ENCODE peak calls at places on chromosomes 5 and 9, in eight cellular contexts. Q is IMR-90; S is cardiac fibroblast; L is tibial artery; W is brain microvascular endothelial cell; V is Caco-2; N is CD8-positive, alpha-beta T cell; Z is AG04450. I is an unnamed sample.

GRCh38 chr9:103364753-103365152 is 369.6 kb downstream of the CYLC2 start:
- DNase-seq in S (peak), N (no peak), Q (no peak), Z (no peak), L (no peak), V (no peak), W (peak), I (peak)

GRCh38 chr9:4812872-4813271 is 20.1 kb downstream of the RCL1 start:
- DNase-seq in V (no peak), S (no peak), Z (no peak), Q (no peak), W (no peak), L (no peak), N (no peak), I (no peak)

GRCh38 chr5:36602711-36603321 is 3.6 kb upstream of the SLC1A3 start:
- DNase-seq in Q (no peak), S (no peak), Z (no peak), L (no peak), V (no peak), N (no peak), W (no peak), I (no peak)

GRCh38 chr5:127203818-127204217 is 86.8 kb upstream of the MEGF10 start:
- DNase-seq in L (no peak), S (peak), Z (no peak), N (no peak), W (peak), V (no peak), Q (peak), I (peak)

GRCh38 chr9:135951889-135952663 is 9.1 kb downstream of the UBAC1 start:
- DNase-seq in W (peak), Q (peak), Z (peak), S (peak), L (no peak), V (peak), N (no peak), I (no peak)

GRCh38 chr9:130444565-130445221 is at the start of gene ASS1:
- DNase-seq in L (peak), V (peak), N (no peak), W (no peak), Q (no peak), Z (no peak), S (peak), I (peak)

GRCh38 chr9:27165067-27165466 is 56.0 kb downstream of the TEK start:
- DNase-seq in N (no peak), Z (no peak), S (no peak), Q (peak), L (no peak), V (no peak), W (no peak), I (no peak)

GRCh38 chr9:114059047-114059803 is 18.9 kb downstream of the AMBP start:
- DNase-seq in N (peak), W (no peak), V (no peak), Q (no peak), L (peak), Z (no peak), S (peak), I (no peak)

GRCh38 chr9:125260564-125260963 is 1.1 kb upstream of the GAPVD1 start:
- DNase-seq in V (no peak), Z (no peak), L (no peak), Q (peak), S (no peak), W (no peak), N (no peak), I (no peak)

GRCh38 chr9:133727876-133728441 is 10.2 kb downstream of the SARDH start:
- DNase-seq in S (no peak), W (no peak), Z (no peak), N (peak), V (no peak), L (no peak), Q (no peak), I (no peak)

GRCh38 chr5:69136296-69136695 is 30.7 kb upstream of the CCNB1 start:
- DNase-seq in L (no peak), N (no peak), W (no peak), V (no peak), Q (no peak), Z (no peak), S (peak), I (no peak)

GRCh38 chr9:27184556-27185351 is 75.7 kb downstream of the TEK start:
- DNase-seq in S (peak), V (no peak), Q (no peak), W (peak), N (no peak), L (peak), Z (no peak), I (no peak)

GRCh38 chr9:120405134-120405533 is 174.8 kb downstream of the CDK5RAP2 start:
- DNase-seq in L (no peak), S (no peak), W (no peak), V (no peak), Q (no peak), N (no peak), Z (no peak), I (no peak)

GRCh38 chr5:170635706-170636105 is 131.9 kb downstream of the KCNIP1 start:
- DNase-seq in V (peak), Z (no peak), L (no peak), N (no peak), S (no peak), W (no peak), Q (no peak), I (no peak)

GRCh38 chr9:111389406-111389805 is 59.4 kb upstream of the OR2K2 start:
- DNase-seq in Q (no peak), S (no peak), N (no peak), Z (no peak), L (no peak), W (no peak), V (no peak), I (no peak)

GRCh38 chr5:45042283-45042682 is 233.5 kb downstream of the MRPS30 start:
- DNase-seq in N (no peak), Z (no peak), L (no peak), Q (no peak), S (no peak), W (no peak), V (no peak), I (no peak)

GRCh38 chr5:174571662-174572397 is 152.6 kb upstream of the MSX2 start:
- DNase-seq in N (no peak), Z (peak), Q (peak), W (peak), V (peak), L (peak), S (peak), I (peak)

GRCh38 chr5:155772009-155772662 is 554.8 kb upstream of the SGCD start:
- DNase-seq in Q (no peak), W (no peak), Z (no peak), L (no peak), N (no peak), V (no peak), S (no peak), I (no peak)

GRCh38 chr5:78527054-78527884 is 121.3 kb downstream of the LHFPL2 start:
- DNase-seq in V (no peak), Z (no peak), S (peak), L (peak), W (peak), Q (peak), N (no peak), I (no peak)

GRCh38 chr5:168822248-168822744 is 243.1 kb upstream of the PANK3 start:
- DNase-seq in N (no peak), S (no peak), W (no peak), Z (no peak), Q (no peak), V (no peak), L (no peak), I (no peak)

GRCh38 chr9:104527109-104527508 is at the start of gene OR13C4:
- DNase-seq in V (no peak), L (no peak), Z (no peak), Q (no peak), W (no peak), S (no peak), N (no peak), I (no peak)

GRCh38 chr5:71939452-71939932 is 167.8 kb upstream of the MAP1B start:
- DNase-seq in N (no peak), W (no peak), S (no peak), Q (no peak), Z (no peak), L (no peak), V (no peak), I (no peak)

GRCh38 chr5:157603333-157604190 is 28.0 kb upstream of the ADAM19 start:
- DNase-seq in N (peak), S (peak), Q (peak), W (peak), V (no peak), L (no peak), Z (peak), I (peak)

GRCh38 chr9:8868632-8869031 is 1069.1 kb upstream of the DMAC1 start:
- DNase-seq in N (no peak), S (no peak), W (peak), Q (no peak), Z (no peak), V (no peak), L (no peak), I (no peak)

GRCh38 chr9:76161103-76161502 is 233.1 kb downstream of the RFK start:
- DNase-seq in Q (peak), W (no peak), V (no peak), L (no peak), S (no peak), N (no peak), Z (no peak), I (no peak)

GRCh38 chr5:150112211-150113046 is 26.1 kb upstream of the CSF1R start:
- DNase-seq in S (peak), V (peak), Q (peak), N (no peak), L (peak), W (peak), Z (peak), I (no peak)

GRCh38 chr5:43036856-43037711 is 3.0 kb downstream of the ANXA2R start:
- DNase-seq in N (no peak), S (peak), Z (no peak), Q (peak), V (no peak), L (no peak), W (peak), I (peak)

GRCh38 chr5:177372534-177372896 is 11.7 kb upstream of the SLC34A1 start:
- DNase-seq in N (no peak), L (no peak), Z (no peak), S (no peak), V (no peak), Q (no peak), W (no peak), I (no peak)

GRCh38 chr9:129505270-129505881 is 115.5 kb downstream of the C9orf50 start:
- DNase-seq in S (no peak), Z (no peak), L (no peak), Q (no peak), N (no peak), W (no peak), V (no peak), I (no peak)

GRCh38 chr9:129383415-129384088 is 205.5 kb upstream of the IER5L start:
- DNase-seq in N (peak), W (peak), V (peak), S (peak), Z (no peak), L (peak), Q (peak), I (peak)

GRCh38 chr9:112753725-112754124 is 3.2 kb downstream of the SNX30 start:
- DNase-seq in S (peak), W (peak), Z (peak), N (no peak), Q (peak), V (no peak), L (no peak), I (peak)

GRCh38 chr9:131610231-131610761 is 65.0 kb downstream of the PRRT1B start:
- DNase-seq in L (peak), Z (peak), W (no peak), S (peak), V (no peak), N (no peak), Q (peak), I (no peak)

DNA sequence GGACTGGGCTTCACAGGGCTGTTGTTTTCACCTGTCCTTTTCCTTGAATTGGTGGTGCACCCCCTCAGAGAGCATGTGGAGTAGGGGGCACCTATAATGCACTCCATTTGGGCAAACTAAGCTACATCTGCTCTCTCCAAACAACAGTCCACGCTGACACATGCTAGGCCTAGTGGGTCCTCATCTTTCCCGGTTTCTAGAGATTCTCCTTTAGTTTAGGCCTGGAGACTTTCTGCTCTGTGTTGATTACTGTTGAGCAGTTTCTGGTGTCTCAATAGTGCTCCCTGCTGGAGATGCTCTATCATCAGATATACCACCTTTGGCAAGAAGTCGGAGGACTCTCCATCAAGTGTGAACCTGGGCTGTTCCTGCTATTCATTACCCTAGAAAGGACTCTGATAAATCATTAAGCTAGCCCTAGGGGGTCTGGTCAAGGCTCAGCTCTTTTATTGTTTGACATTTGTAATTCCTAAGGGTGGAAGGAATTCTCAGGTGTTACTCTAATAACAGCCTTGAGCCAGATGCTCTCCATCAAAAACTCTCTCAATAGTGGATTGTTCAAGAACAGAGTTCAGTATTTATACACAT is 64.0 kb upstream of the FYB1 start:
- DNase-seq in Q (peak), V (peak), S (peak), N (peak), W (peak), L (peak), Z (peak), I (peak)
- TF ChIP-seq CTCF in Q (peak), V (peak), S (peak), N (peak), W (peak), L (peak), Z (peak), I (peak)

GRCh38 chr5:132491368-132492364 is 1.1 kb upstream of the IRF1 start:
- DNase-seq in S (no peak), Z (no peak), N (peak), V (no peak), L (no peak), W (no peak), Q (no peak), I (no peak)

GRCh38 chr5:132489051-132489770 is 1.4 kb downstream of the IRF1 start:
- DNase-seq in Q (no peak), V (no peak), L (no peak), Z (no peak), N (peak), S (no peak), W (no peak), I (no peak)

GRCh38 chr5:132490484-132491367 is at the start of gene IRF1:
- DNase-seq in L (peak), Q (peak), Z (peak), V (peak), S (peak), W (peak), N (peak), I (peak)

GRCh38 chr5:132488590-132488989 is 2.0 kb downstream of the IRF1 start:
- DNase-seq in V (no peak), Q (no peak), Z (no peak), S (no peak), W (no peak), L (no peak), N (no peak), I (no peak)

DNA sequence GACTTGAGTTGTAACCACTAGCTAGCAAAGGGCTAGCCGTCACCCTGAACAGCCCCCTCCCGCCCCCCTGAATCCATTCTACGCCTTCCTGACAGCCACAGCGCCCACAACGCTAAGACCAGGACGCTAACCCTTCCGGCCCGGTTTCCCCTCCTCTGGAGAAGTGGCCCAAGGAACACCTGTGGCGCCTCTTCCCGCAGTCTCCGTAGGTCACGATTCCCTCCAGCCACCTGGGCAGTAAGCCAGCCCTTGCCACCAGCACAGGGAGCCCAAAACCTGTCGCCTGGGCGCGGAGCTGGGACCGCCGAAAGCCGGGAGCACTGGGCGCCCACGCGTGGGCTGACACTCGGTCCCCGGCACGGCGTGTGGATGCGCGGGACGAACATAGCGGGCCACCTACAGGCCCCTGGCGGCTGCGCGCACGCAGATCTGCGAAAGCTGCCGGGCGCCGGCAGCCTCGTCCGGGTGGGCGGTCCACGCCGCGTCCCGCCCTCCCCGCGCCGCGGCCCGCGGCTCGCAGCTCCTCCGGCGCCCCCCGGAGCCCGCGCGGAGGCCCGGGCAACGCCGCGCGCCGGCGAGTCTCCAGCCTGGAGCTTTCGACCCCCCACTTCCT is 596 bp downstream of the IRF1 start:
- DNase-seq in N (no peak), V (no peak), Q (peak), W (no peak), Z (no peak), S (peak), L (peak), I (no peak)
- TF ChIP-seq CTCF in N (no peak), V (no peak), Q (peak), W (no peak), Z (peak), S (no peak), L (peak), I (peak)

GRCh38 chr9:89564257-89564878 is 40.4 kb upstream of the GADD45G start:
- DNase-seq in Z (no peak), L (no peak), V (peak), S (peak), N (no peak), W (peak), Q (no peak), I (peak)
- TF ChIP-seq CTCF in Z (peak), L (no peak), V (no peak), S (peak), N (no peak), W (peak), Q (no peak), I (no peak)

GRCh38 chr5:138664276-138664943 is 88.8 kb upstream of the CTNNA1 start:
- DNase-seq in N (no peak), V (no peak), W (peak), S (peak), Z (no peak), L (no peak), Q (peak), I (no peak)
- TF ChIP-seq CTCF in N (no peak), V (no peak), W (no peak), S (no peak), Z (no peak), L (no peak), Q (no peak), I (no peak)